ENCODE peak calls at places on chromosomes 4 and X, in six cellular contexts. G is heart left ventricle, A is A549, E is GM12892, L is esophagus squamous epithelium, Z is suprapubic skin. S is an unnamed sample.

GRCh38 chrX:72685810-72686465 is 28.2 kb downstream of the PHKA1 start:
- DNase-seq in G (no peak), A (peak), E (no peak), L (no peak), Z (no peak), S (no peak)

GRCh38 chrX:136674270-136674986 is 26.5 kb downstream of the CD40LG start:
- DNase-seq in G (no peak), A (no peak), E (no peak), L (no peak), Z (no peak), S (peak)

GRCh38 chr4:71259911-71260331 is 78.9 kb upstream of the SLC4A4 start:
- DNase-seq in G (no peak), A (no peak), E (no peak), L (no peak), Z (no peak), S (no peak)

GRCh38 chrX:39693298-39693697 is 404.5 kb downstream of the BCOR start:
- DNase-seq in G (no peak), A (no peak), E (no peak), L (no peak), Z (no peak), S (peak)

GRCh38 chrX:65726708-65727107 is 59.3 kb downstream of the MSN start:
- DNase-seq in G (no peak), A (no peak), E (no peak), L (no peak), Z (no peak), S (no peak)

GRCh38 chrX:108516184-108516583 is 76.5 kb downstream of the COL4A5 start:
- DNase-seq in G (no peak), A (peak), E (no peak), L (no peak), Z (no peak), S (no peak)

GRCh38 chr4:181677621-181678020 is 565.6 kb upstream of the TENM3 start:
- DNase-seq in G (no peak), A (no peak), E (no peak), L (no peak), Z (no peak), S (no peak)

GRCh38 chrX:69503228-69503834 is 795 bp upstream of the NALF2 start:
- DNase-seq in G (no peak), A (peak), E (no peak), L (no peak), Z (no peak), S (no peak)

GRCh38 chr4:118712872-118713271 is 27.7 kb downstream of the METTL14 start:
- DNase-seq in G (no peak), A (no peak), E (no peak), L (no peak), Z (no peak), S (no peak)

GRCh38 chr4:113981591-113981990 is 2.1 kb upstream of the ARSJ start:
- DNase-seq in G (no peak), A (no peak), E (no peak), L (no peak), Z (no peak), S (no peak)

GRCh38 chrX:13360146-13360545 is 40.3 kb upstream of the ATXN3L start:
- DNase-seq in G (no peak), A (no peak), E (no peak), L (no peak), Z (no peak), S (no peak)

GRCh38 chrX:150086371-150086770 is 148.1 kb upstream of the EOLA2 start:
- DNase-seq in G (no peak), A (no peak), E (no peak), L (no peak), Z (no peak), S (no peak)

GRCh38 chr4:1218892-1219552 is 29.9 kb downstream of the CTBP1 start:
- DNase-seq in G (no peak), A (no peak), E (no peak), L (no peak), Z (no peak), S (no peak)

GRCh38 chrX:155086961-155087735 is 15.8 kb downstream of the BRCC3 start:
- DNase-seq in G (no peak), A (no peak), E (no peak), L (no peak), Z (no peak), S (peak)

DNA sequence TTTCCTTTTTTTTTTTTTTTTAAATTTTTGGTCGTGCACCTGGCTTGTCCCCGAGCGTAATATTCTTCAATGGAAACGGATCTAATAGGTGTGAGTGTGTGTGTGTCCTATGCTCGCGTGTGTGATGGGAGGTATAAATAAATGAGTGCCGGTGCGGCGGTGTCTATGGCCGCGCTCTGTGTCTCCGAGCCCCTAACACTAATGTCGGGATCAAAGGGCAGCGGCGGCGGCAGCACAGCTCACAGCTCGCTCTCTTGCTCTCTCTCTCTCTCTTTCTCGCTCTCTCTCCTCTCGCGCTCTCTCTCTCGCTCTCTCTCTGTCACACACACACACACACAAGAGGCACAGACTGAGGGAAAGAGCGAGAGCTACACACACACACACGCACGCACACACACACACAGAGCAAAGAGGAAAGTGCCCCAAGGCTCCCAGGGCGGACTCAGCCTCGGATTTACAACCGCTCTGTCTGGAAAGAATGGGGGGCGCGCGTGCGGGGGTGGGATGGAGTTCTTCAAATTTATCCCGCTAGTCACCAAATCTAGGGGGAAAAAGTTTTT is at the start of gene ZNF827:
- DNase-seq in G (peak), A (peak), E (no peak), L (peak), Z (peak), S (peak)
- TF ChIP-seq POLR2A in G (no peak), A (peak), E (peak), L (peak), Z (no peak), S (peak)

DNA sequence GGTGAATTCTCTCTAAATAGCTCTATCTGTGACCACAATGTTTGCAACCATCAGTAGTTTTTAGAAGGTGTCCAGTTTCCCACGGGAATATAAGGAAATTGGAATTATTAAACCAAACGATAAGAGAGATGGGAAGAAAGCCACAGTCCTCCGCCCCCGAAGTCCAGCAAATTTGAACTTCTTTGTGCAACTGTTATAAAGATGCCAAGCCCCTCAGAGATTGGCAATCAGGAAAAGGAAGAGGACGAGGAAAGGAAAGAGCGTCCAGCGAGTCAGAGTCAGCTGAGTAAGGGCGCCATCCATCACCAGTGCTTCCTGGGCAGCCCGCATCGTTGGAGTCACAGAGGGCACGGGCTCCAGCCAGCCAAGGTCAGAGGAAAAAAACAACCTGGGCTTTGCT is 35.8 kb downstream of the LDB2 start:
- DNase-seq in G (no peak), A (no peak), E (no peak), L (no peak), Z (no peak), S (no peak)
- TF ChIP-seq POLR2A in G (no peak), A (no peak), E (no peak), L (no peak), Z (no peak), S (no peak)

DNA sequence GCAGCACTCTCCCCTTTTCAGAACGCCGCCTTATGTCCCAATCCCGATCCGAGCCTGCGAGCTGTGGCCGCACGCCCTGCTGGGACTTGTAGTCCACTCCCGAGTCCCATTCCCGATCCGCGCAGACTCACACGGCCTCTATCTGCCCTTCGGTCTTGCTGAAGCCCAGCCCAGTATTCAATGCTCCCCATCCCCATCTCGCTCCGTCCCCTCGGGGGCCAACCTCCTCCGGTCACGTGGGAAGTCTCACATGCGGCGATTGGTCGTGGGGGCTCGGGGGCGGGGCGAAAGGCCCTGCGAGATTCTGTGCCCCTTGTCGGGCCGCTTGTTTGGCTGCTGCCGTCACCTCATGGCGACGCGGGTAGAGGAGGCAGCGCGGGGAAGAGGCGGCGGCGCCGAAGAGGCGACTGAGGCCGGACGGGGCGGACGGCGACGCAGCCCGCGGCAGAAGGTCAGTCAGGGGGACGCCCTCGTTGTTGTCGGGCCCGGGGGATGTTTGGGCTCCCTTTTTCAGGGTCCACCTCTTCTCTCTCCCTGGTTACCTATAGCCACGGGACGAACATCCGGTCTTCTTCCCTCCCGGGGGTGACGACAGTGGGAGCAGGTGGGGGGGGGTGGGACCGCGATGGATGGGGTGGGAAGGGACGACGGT is at the start of gene TXLNG:
- DNase-seq in G (peak), A (peak), E (peak), L (peak), Z (peak), S (peak)
- TF ChIP-seq POLR2A in G (no peak), A (peak), E (peak), L (peak), Z (no peak), S (peak)

DNA sequence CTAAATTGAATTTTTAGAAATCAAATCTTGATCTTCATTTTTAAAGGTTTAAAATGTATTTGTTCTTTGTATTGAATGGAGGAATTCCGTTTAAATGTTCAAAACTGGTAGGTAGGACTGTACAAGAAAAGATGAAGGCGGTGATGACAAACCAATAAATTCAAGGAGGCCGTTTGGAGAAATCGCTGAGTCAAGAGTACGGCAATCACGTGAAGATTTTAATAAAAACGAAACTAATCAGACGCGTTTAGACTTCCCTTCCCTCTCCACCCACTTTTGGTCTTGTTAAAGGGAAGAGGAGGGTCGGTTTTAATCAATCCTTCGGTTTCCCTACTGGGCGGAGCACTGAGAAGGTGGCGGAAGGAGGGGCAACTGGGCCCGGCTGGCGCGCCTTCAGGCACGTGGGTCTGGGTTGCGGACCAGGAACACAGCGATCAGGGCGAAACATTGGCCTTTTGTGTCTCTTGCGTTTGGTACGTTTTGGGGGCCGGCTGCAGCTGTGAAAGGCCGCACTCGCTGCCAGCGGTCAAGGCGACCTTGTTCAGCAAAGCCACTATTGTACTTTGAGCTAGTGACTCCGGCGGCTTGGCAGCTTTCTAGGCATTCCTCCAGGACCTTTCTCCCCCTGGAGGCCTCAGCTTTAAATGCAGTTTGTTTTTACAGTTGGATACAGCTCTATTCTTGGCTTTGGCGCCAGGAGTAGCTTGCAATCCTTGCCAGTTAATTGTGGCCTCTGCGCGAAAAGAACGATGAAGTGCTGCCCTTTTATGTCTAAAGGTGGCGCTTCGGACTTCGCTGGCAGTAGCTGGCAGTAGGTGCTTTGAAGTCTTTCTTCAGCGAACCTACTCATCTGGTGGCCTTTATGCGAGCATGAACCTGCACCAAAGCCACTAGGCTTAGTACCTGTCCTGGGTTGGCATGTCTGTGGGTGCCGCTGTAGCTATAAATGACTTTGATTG is 16.7 kb upstream of the LAMP2 start:
- DNase-seq in G (peak), A (peak), E (peak), L (peak), Z (peak), S (peak)
- TF ChIP-seq POLR2A in G (no peak), A (peak), E (no peak), L (peak), Z (no peak), S (peak)

DNA sequence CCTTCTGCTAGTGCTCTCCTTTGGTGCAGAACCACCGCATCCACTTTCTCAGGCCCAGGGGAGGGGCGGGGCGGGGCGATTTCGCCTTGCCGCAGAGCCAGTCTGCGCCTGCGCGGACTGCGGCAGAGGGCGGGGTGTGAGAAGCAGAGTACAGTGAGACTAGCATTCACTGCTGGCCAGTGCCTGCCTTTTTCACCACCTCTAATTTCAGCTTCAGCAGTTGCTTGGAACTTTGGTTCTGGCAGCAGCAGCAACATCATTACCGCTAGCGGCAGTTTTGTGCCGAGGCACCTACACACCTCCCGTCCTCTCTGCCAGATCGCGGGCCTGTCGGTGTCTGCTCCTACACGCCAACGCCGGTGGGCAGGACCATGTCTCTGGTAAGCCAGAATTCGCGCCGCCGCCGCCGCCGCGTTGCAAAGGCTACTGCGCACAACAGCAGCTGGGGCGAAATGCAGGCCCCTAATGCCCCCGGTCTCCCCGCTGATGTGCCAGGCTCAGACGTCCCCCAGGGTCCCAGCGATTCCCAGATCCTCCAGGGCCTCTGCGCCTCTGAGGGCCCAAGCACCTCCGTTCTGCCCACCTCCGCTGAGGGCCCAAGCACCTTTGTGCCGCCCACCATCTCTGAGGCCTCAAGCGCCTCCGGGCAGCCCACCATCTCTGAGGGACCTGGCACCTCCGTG is at the start of gene MAGEE1:
- DNase-seq in G (peak), A (peak), E (peak), L (no peak), Z (peak), S (peak)
- TF ChIP-seq POLR2A in G (no peak), A (peak), E (no peak), L (peak), Z (no peak), S (no peak)